ENCODE peak calls at places on chromosomes 6 and 20, in eight cellular contexts. A is dorsolateral prefrontal cortex, P is kidney epithelial cell, W is HT1080, I is psoas muscle, T is NCI-H1092, C is activated T-cell treated with anti-CD3 and anti-CD28 coated beads for 48 hours, F is HEK293T. H is an unnamed sample.

GRCh38 chr20:9143926-9144325 is 75.0 kb downstream of the PLCB4 start:
- DNase-seq in A (no peak), P (no peak), W (no peak), I (no peak), T (no peak), C (no peak), F (no peak), H (no peak)

GRCh38 chr6:12149944-12150510 is 137.9 kb downstream of the HIVEP1 start:
- DNase-seq in A (no peak), P (no peak), W (no peak), I (no peak), T (no peak), C (no peak), F (no peak), H (no peak)

GRCh38 chr6:105988321-105988720 is 97.8 kb upstream of the PRDM1 start:
- DNase-seq in A (no peak), P (no peak), W (no peak), I (no peak), T (no peak), C (no peak), F (no peak), H (no peak)

GRCh38 chr6:155108070-155108815 is 113.1 kb downstream of the TIAM2 start:
- DNase-seq in A (no peak), P (no peak), W (no peak), I (no peak), T (no peak), C (no peak), F (no peak), H (no peak)

GRCh38 chr6:168456907-168457771 is 16.2 kb downstream of the SMOC2 start:
- DNase-seq in A (no peak), P (no peak), W (no peak), I (no peak), T (no peak), C (no peak), F (no peak), H (no peak)

GRCh38 chr6:21994821-21995220 is 302.0 kb downstream of the PRL start:
- DNase-seq in A (no peak), P (no peak), W (no peak), I (no peak), T (no peak), C (no peak), F (no peak), H (no peak)

GRCh38 chr6:41584668-41585205 is 38.6 kb downstream of the FOXP4 start:
- DNase-seq in A (no peak), P (no peak), W (no peak), I (no peak), T (no peak), C (no peak), F (no peak), H (no peak)

GRCh38 chr20:51093240-51093763 is 70.4 kb upstream of the KCNG1 start:
- DNase-seq in A (no peak), P (no peak), W (no peak), I (no peak), T (no peak), C (no peak), F (no peak), H (no peak)

GRCh38 chr20:23923311-23923710 is 43.8 kb upstream of the CST5 start:
- DNase-seq in A (no peak), P (no peak), W (no peak), I (no peak), T (no peak), C (no peak), F (no peak), H (no peak)

GRCh38 chr6:3318821-3319540 is 60.2 kb downstream of the PSMG4 start:
- DNase-seq in A (no peak), P (no peak), W (no peak), I (no peak), T (no peak), C (no peak), F (no peak), H (no peak)

GRCh38 chr20:9112541-9113515 is 43.9 kb downstream of the PLCB4 start:
- DNase-seq in A (no peak), P (peak), W (no peak), I (no peak), T (no peak), C (no peak), F (no peak), H (no peak)

GRCh38 chr20:37359331-37359730 is 13.4 kb downstream of the SRC start:
- DNase-seq in A (no peak), P (no peak), W (no peak), I (no peak), T (no peak), C (no peak), F (no peak), H (no peak)

GRCh38 chr20:45061244-45061643 is 39.7 kb downstream of the KCNS1 start:
- DNase-seq in A (no peak), P (peak), W (peak), I (no peak), T (no peak), C (no peak), F (no peak), H (no peak)

GRCh38 chr6:134667106-134667505 is 282.8 kb downstream of the ALDH8A1 start:
- DNase-seq in A (no peak), P (no peak), W (no peak), I (no peak), T (no peak), C (no peak), F (no peak), H (no peak)

GRCh38 chr20:1396702-1397101 is 3.8 kb upstream of the FKBP1A start:
- DNase-seq in A (no peak), P (no peak), W (peak), I (no peak), T (no peak), C (no peak), F (no peak), H (no peak)

GRCh38 chr6:163183791-163184190 is 230.7 kb upstream of the QKI start:
- DNase-seq in A (no peak), P (no peak), W (no peak), I (no peak), T (no peak), C (no peak), F (no peak), H (no peak)

GRCh38 chr20:61847986-61848385 is 217.7 kb downstream of the TAF4 start:
- DNase-seq in A (no peak), P (no peak), W (no peak), I (no peak), T (no peak), C (no peak), F (no peak), H (no peak)

GRCh38 chr6:27736686-27737085 is 175.5 kb downstream of the OR2B2 start:
- DNase-seq in A (no peak), P (no peak), W (no peak), I (no peak), T (no peak), C (no peak), F (no peak), H (no peak)

GRCh38 chr20:61902213-61902869 is 163.3 kb downstream of the TAF4 start:
- DNase-seq in A (no peak), P (no peak), W (no peak), I (no peak), T (no peak), C (no peak), F (no peak), H (no peak)

GRCh38 chr6:98067375-98067774 is 767.0 kb upstream of the POU3F2 start:
- DNase-seq in A (no peak), P (no peak), W (no peak), I (no peak), T (no peak), C (no peak), F (no peak), H (no peak)

GRCh38 chr6:128350416-128351254 is 169.8 kb downstream of the PTPRK start:
- DNase-seq in A (no peak), P (peak), W (peak), I (no peak), T (no peak), C (no peak), F (no peak), H (no peak)

GRCh38 chr6:154383273-154383672 is 26.7 kb upstream of the IPCEF1 start:
- DNase-seq in A (no peak), P (no peak), W (no peak), I (no peak), T (no peak), C (no peak), F (no peak), H (no peak)

GRCh38 chr20:25205277-25206062 is 10.0 kb downstream of the ENTPD6 start:
- DNase-seq in A (no peak), P (no peak), W (no peak), I (no peak), T (no peak), C (no peak), F (no peak), H (no peak)

GRCh38 chr6:137536104-137536773 is 42.0 kb upstream of the OLIG3 start:
- DNase-seq in A (no peak), P (no peak), W (no peak), I (no peak), T (no peak), C (peak), F (no peak), H (no peak)

GRCh38 chr20:50711113-50711825 is 19.9 kb upstream of the RIPOR3 start:
- DNase-seq in A (no peak), P (no peak), W (no peak), I (no peak), T (no peak), C (no peak), F (no peak), H (no peak)

GRCh38 chr20:45153756-45154155 is 20.9 kb upstream of the PI3 start:
- DNase-seq in A (no peak), P (no peak), W (no peak), I (no peak), T (no peak), C (no peak), F (no peak), H (no peak)

H was measured in frontal cortex.